ENCODE peak calls at places on chromosomes 2 and 18, in ten cellular contexts. One of them, this sample, is unnamed.

GRCh38 chr2:63790491-63790890 is 51.2 kb upstream of the UGP2 start:
- DNase-seq in GM12892: no peak
- DNase-seq in stimulated activated CD4-positive, alpha-beta T cell treated with anti-CD3 and anti-CD28 coated beads, Interleukin-2, amount 100 ng/mL, for 48 hours: no peak
- DNase-seq in GM12864: no peak
- DNase-seq in fibroblast of the conjunctiva: no peak
- DNase-seq in naive thymus-derived CD8-positive, alpha-beta T cell: no peak
- DNase-seq in RWPE1: no peak
- DNase-seq in activated CD4-positive, alpha-beta T cell treated with anti-CD3 and anti-CD28 coated beads, Interleukin-2, amount 10 ng/mL, durations not matched to agents 24 days and 14 days: no peak
- DNase-seq in GM23338: no peak
- DNase-seq in GM23248: peak
- DNase-seq in this sample: no peak

GRCh38 chr2:230347659-230348305 is 20.8 kb downstream of the SP140L start:
- DNase-seq in fibroblast of the conjunctiva: no peak
- DNase-seq in GM12892: no peak
- DNase-seq in GM23338: no peak
- DNase-seq in activated CD4-positive, alpha-beta T cell treated with anti-CD3 and anti-CD28 coated beads, Interleukin-2, amount 10 ng/mL, durations not matched to agents 24 days and 14 days: peak
- DNase-seq in naive thymus-derived CD8-positive, alpha-beta T cell: no peak
- DNase-seq in GM23248: no peak
- DNase-seq in GM12864: peak
- DNase-seq in RWPE1: peak
- DNase-seq in stimulated activated CD4-positive, alpha-beta T cell treated with anti-CD3 and anti-CD28 coated beads, Interleukin-2, amount 100 ng/mL, for 48 hours: no peak
- DNase-seq in this sample: no peak

GRCh38 chr2:150578481-150578880 is 91.0 kb upstream of the RND3 start:
- DNase-seq in GM23248: no peak
- DNase-seq in fibroblast of the conjunctiva: no peak
- DNase-seq in RWPE1: no peak
- DNase-seq in GM12864: no peak
- DNase-seq in GM23338: no peak
- DNase-seq in stimulated activated CD4-positive, alpha-beta T cell treated with anti-CD3 and anti-CD28 coated beads, Interleukin-2, amount 100 ng/mL, for 48 hours: no peak
- DNase-seq in activated CD4-positive, alpha-beta T cell treated with anti-CD3 and anti-CD28 coated beads, Interleukin-2, amount 10 ng/mL, durations not matched to agents 24 days and 14 days: no peak
- DNase-seq in GM12892: no peak
- DNase-seq in naive thymus-derived CD8-positive, alpha-beta T cell: no peak
- DNase-seq in this sample: no peak

GRCh38 chr2:201797175-201797840 is 9.0 kb upstream of the CDK15 start:
- DNase-seq in GM12892: no peak
- DNase-seq in GM12864: no peak
- DNase-seq in stimulated activated CD4-positive, alpha-beta T cell treated with anti-CD3 and anti-CD28 coated beads, Interleukin-2, amount 100 ng/mL, for 48 hours: no peak
- DNase-seq in naive thymus-derived CD8-positive, alpha-beta T cell: no peak
- DNase-seq in activated CD4-positive, alpha-beta T cell treated with anti-CD3 and anti-CD28 coated beads, Interleukin-2, amount 10 ng/mL, durations not matched to agents 24 days and 14 days: no peak
- DNase-seq in fibroblast of the conjunctiva: no peak
- DNase-seq in RWPE1: no peak
- DNase-seq in GM23338: no peak
- DNase-seq in GM23248: peak
- DNase-seq in this sample: no peak

GRCh38 chr18:62715829-62716678 is 713 bp downstream of the PHLPP1 start:
- DNase-seq in stimulated activated CD4-positive, alpha-beta T cell treated with anti-CD3 and anti-CD28 coated beads, Interleukin-2, amount 100 ng/mL, for 48 hours: peak
- DNase-seq in GM23338: peak
- DNase-seq in naive thymus-derived CD8-positive, alpha-beta T cell: peak
- DNase-seq in activated CD4-positive, alpha-beta T cell treated with anti-CD3 and anti-CD28 coated beads, Interleukin-2, amount 10 ng/mL, durations not matched to agents 24 days and 14 days: peak
- DNase-seq in RWPE1: peak
- DNase-seq in GM12892: peak
- DNase-seq in GM23248: peak
- DNase-seq in GM12864: no peak
- DNase-seq in fibroblast of the conjunctiva: peak
- DNase-seq in this sample: no peak

GRCh38 chr2:172113617-172114016 is 10.9 kb upstream of the DLX2 start:
- DNase-seq in GM23338: peak
- DNase-seq in GM12864: no peak
- DNase-seq in RWPE1: no peak
- DNase-seq in naive thymus-derived CD8-positive, alpha-beta T cell: no peak
- DNase-seq in GM23248: peak
- DNase-seq in activated CD4-positive, alpha-beta T cell treated with anti-CD3 and anti-CD28 coated beads, Interleukin-2, amount 10 ng/mL, durations not matched to agents 24 days and 14 days: no peak
- DNase-seq in GM12892: no peak
- DNase-seq in stimulated activated CD4-positive, alpha-beta T cell treated with anti-CD3 and anti-CD28 coated beads, Interleukin-2, amount 100 ng/mL, for 48 hours: no peak
- DNase-seq in fibroblast of the conjunctiva: no peak
- DNase-seq in this sample: no peak

GRCh38 chr2:242075163-242075562 is 205.6 kb downstream of the RTP5 start:
- DNase-seq in stimulated activated CD4-positive, alpha-beta T cell treated with anti-CD3 and anti-CD28 coated beads, Interleukin-2, amount 100 ng/mL, for 48 hours: no peak
- DNase-seq in RWPE1: no peak
- DNase-seq in naive thymus-derived CD8-positive, alpha-beta T cell: no peak
- DNase-seq in GM23338: no peak
- DNase-seq in activated CD4-positive, alpha-beta T cell treated with anti-CD3 and anti-CD28 coated beads, Interleukin-2, amount 10 ng/mL, durations not matched to agents 24 days and 14 days: no peak
- DNase-seq in fibroblast of the conjunctiva: peak
- DNase-seq in GM12864: no peak
- DNase-seq in GM23248: peak
- DNase-seq in GM12892: no peak
- DNase-seq in this sample: no peak

GRCh38 chr18:76480913-76481312 is 14.1 kb downstream of the ZNF516 start:
- DNase-seq in stimulated activated CD4-positive, alpha-beta T cell treated with anti-CD3 and anti-CD28 coated beads, Interleukin-2, amount 100 ng/mL, for 48 hours: no peak
- DNase-seq in GM23248: no peak
- DNase-seq in GM23338: peak
- DNase-seq in RWPE1: no peak
- DNase-seq in fibroblast of the conjunctiva: no peak
- DNase-seq in naive thymus-derived CD8-positive, alpha-beta T cell: no peak
- DNase-seq in GM12864: no peak
- DNase-seq in activated CD4-positive, alpha-beta T cell treated with anti-CD3 and anti-CD28 coated beads, Interleukin-2, amount 10 ng/mL, durations not matched to agents 24 days and 14 days: no peak
- DNase-seq in GM12892: no peak
- DNase-seq in this sample: no peak

GRCh38 chr2:205509655-205510054 is 172.6 kb upstream of the NRP2 start:
- DNase-seq in fibroblast of the conjunctiva: no peak
- DNase-seq in stimulated activated CD4-positive, alpha-beta T cell treated with anti-CD3 and anti-CD28 coated beads, Interleukin-2, amount 100 ng/mL, for 48 hours: no peak
- DNase-seq in activated CD4-positive, alpha-beta T cell treated with anti-CD3 and anti-CD28 coated beads, Interleukin-2, amount 10 ng/mL, durations not matched to agents 24 days and 14 days: no peak
- DNase-seq in GM23338: no peak
- DNase-seq in GM23248: no peak
- DNase-seq in naive thymus-derived CD8-positive, alpha-beta T cell: no peak
- DNase-seq in GM12892: no peak
- DNase-seq in GM12864: no peak
- DNase-seq in RWPE1: no peak
- DNase-seq in this sample: no peak

GRCh38 chr2:238868616-238869292 is 20.9 kb downstream of the TWIST2 start:
- DNase-seq in GM23248: peak
- DNase-seq in stimulated activated CD4-positive, alpha-beta T cell treated with anti-CD3 and anti-CD28 coated beads, Interleukin-2, amount 100 ng/mL, for 48 hours: no peak
- DNase-seq in activated CD4-positive, alpha-beta T cell treated with anti-CD3 and anti-CD28 coated beads, Interleukin-2, amount 10 ng/mL, durations not matched to agents 24 days and 14 days: no peak
- DNase-seq in GM12892: no peak
- DNase-seq in RWPE1: no peak
- DNase-seq in fibroblast of the conjunctiva: peak
- DNase-seq in GM12864: no peak
- DNase-seq in GM23338: no peak
- DNase-seq in naive thymus-derived CD8-positive, alpha-beta T cell: no peak
- DNase-seq in this sample: no peak

GRCh38 chr2:122144884-122145283 is 389.4 kb downstream of the TSN start:
- DNase-seq in stimulated activated CD4-positive, alpha-beta T cell treated with anti-CD3 and anti-CD28 coated beads, Interleukin-2, amount 100 ng/mL, for 48 hours: no peak
- DNase-seq in GM12892: no peak
- DNase-seq in GM23248: no peak
- DNase-seq in GM23338: no peak
- DNase-seq in naive thymus-derived CD8-positive, alpha-beta T cell: no peak
- DNase-seq in GM12864: no peak
- DNase-seq in RWPE1: no peak
- DNase-seq in activated CD4-positive, alpha-beta T cell treated with anti-CD3 and anti-CD28 coated beads, Interleukin-2, amount 10 ng/mL, durations not matched to agents 24 days and 14 days: no peak
- DNase-seq in fibroblast of the conjunctiva: no peak
- DNase-seq in this sample: no peak

GRCh38 chr2:42722328-42723190 is 41.4 kb downstream of the OXER1 start:
- DNase-seq in GM23338: peak
- DNase-seq in stimulated activated CD4-positive, alpha-beta T cell treated with anti-CD3 and anti-CD28 coated beads, Interleukin-2, amount 100 ng/mL, for 48 hours: no peak
- DNase-seq in GM23248: peak
- DNase-seq in RWPE1: peak
- DNase-seq in naive thymus-derived CD8-positive, alpha-beta T cell: no peak
- DNase-seq in activated CD4-positive, alpha-beta T cell treated with anti-CD3 and anti-CD28 coated beads, Interleukin-2, amount 10 ng/mL, durations not matched to agents 24 days and 14 days: peak
- DNase-seq in GM12892: peak
- DNase-seq in GM12864: peak
- DNase-seq in fibroblast of the conjunctiva: peak
- DNase-seq in this sample: no peak

GRCh38 chr18:57561728-57562423 is 24.6 kb downstream of the FECH start:
- DNase-seq in fibroblast of the conjunctiva: peak
- DNase-seq in activated CD4-positive, alpha-beta T cell treated with anti-CD3 and anti-CD28 coated beads, Interleukin-2, amount 10 ng/mL, durations not matched to agents 24 days and 14 days: peak
- DNase-seq in GM12864: no peak
- DNase-seq in stimulated activated CD4-positive, alpha-beta T cell treated with anti-CD3 and anti-CD28 coated beads, Interleukin-2, amount 100 ng/mL, for 48 hours: peak
- DNase-seq in GM12892: peak
- DNase-seq in GM23338: peak
- DNase-seq in RWPE1: peak
- DNase-seq in GM23248: peak
- DNase-seq in naive thymus-derived CD8-positive, alpha-beta T cell: peak
- DNase-seq in this sample: peak